ENCODE peak calls at places on chromosome 10, in four cellular contexts. One of them, this sample, is unnamed. For H3K27me3, the result is how much of the 10 kb centered on the place peaks cover.

GRCh38 chr10:87729940-87730339 is 70.3 kb downstream of the PAPSS2 start:
- DNase-seq in astrocyte: no peak
- DNase-seq in HCT116: no peak
- DNase-seq in H9: no peak
- DNase-seq in this sample: no peak

GRCh38 chr10:99906470-99906869 is 103.3 kb downstream of the DNMBP start:
- DNase-seq in HCT116: peak
- DNase-seq in H9: no peak
- DNase-seq in astrocyte: peak
- DNase-seq in this sample: peak

GRCh38 chr10:1535337-1535957 is 201.9 kb downstream of the ADARB2 start:
- DNase-seq in HCT116: no peak
- DNase-seq in astrocyte: no peak
- DNase-seq in H9: no peak
- DNase-seq in this sample: no peak

GRCh38 chr10:19945275-19945674 is 129.0 kb downstream of the PLXDC2 start:
- DNase-seq in astrocyte: peak
- DNase-seq in HCT116: no peak
- DNase-seq in H9: no peak
- DNase-seq in this sample: no peak

GRCh38 chr10:102597131-102597891 is 47.0 kb upstream of the TRIM8 start:
- DNase-seq in HCT116: no peak
- DNase-seq in H9: no peak
- DNase-seq in astrocyte: no peak
- DNase-seq in this sample: no peak

GRCh38 chr10:10780746-10781145 is 236.9 kb upstream of the CELF2 start:
- DNase-seq in H9: no peak
- DNase-seq in HCT116: no peak
- DNase-seq in astrocyte: peak
- DNase-seq in this sample: no peak

GRCh38 chr10:22252801-22253577 is 35.2 kb upstream of the EBLN1 start:
- DNase-seq in H9: peak
- DNase-seq in astrocyte: peak
- DNase-seq in HCT116: no peak
- DNase-seq in this sample: peak

GRCh38 chr10:101444499-101444898 is 90.5 kb downstream of the BTRC start:
- DNase-seq in HCT116: no peak
- DNase-seq in H9: no peak
- DNase-seq in astrocyte: no peak
- DNase-seq in this sample: no peak

GRCh38 chr10:77404801-77405200 is 232.8 kb downstream of the KCNMA1 start:
- DNase-seq in H9: no peak
- DNase-seq in HCT116: no peak
- DNase-seq in astrocyte: no peak
- DNase-seq in this sample: no peak

GRCh38 chr10:27742195-27742925 is 3.3 kb downstream of the MKX start:
- DNase-seq in H9: peak
- DNase-seq in HCT116: peak
- DNase-seq in astrocyte: peak
- DNase-seq in this sample: peak

GRCh38 chr10:103612462-103613365 is 119.2 kb downstream of the NEURL1 start:
- DNase-seq in astrocyte: peak
- DNase-seq in HCT116: no peak
- DNase-seq in H9: no peak
- DNase-seq in this sample: peak

GRCh38 chr10:47029181-47029971 is 118.1 kb downstream of the PTPN20 start:
- DNase-seq in HCT116: no peak
- DNase-seq in H9: peak
- DNase-seq in astrocyte: no peak
- DNase-seq in this sample: peak

GRCh38 chr10:75400769-75401568 is 595 bp downstream of the ZNF503 start:
- DNase-seq in HCT116: no peak
- DNase-seq in astrocyte: no peak
- DNase-seq in H9: peak
- DNase-seq in this sample: peak

GRCh38 chr10:98257961-98258360 is 10.0 kb downstream of the LOXL4 start:
- DNase-seq in H9: no peak
- DNase-seq in HCT116: no peak
- DNase-seq in astrocyte: no peak
- DNase-seq in this sample: no peak

GRCh38 chr10:86349474-86349873 is 17.1 kb downstream of the GRID1 start:
- DNase-seq in astrocyte: no peak
- DNase-seq in H9: peak
- DNase-seq in HCT116: peak
- DNase-seq in this sample: no peak

GRCh38 chr10:102776779-102777417 is 33.1 kb downstream of the WBP1L start:
- DNase-seq in HCT116: no peak
- DNase-seq in H9: peak
- DNase-seq in astrocyte: peak
- DNase-seq in this sample: peak

GRCh38 chr10:110530131-110530831 is 32.6 kb downstream of the DUSP5 start:
- DNase-seq in H9: peak
- DNase-seq in HCT116: peak
- DNase-seq in astrocyte: peak
- DNase-seq in this sample: no peak

GRCh38 chr10:120184547-120185337 is 272.3 kb upstream of the PLPP4 start:
- DNase-seq in HCT116: no peak
- DNase-seq in astrocyte: no peak
- DNase-seq in H9: no peak
- DNase-seq in this sample: no peak

GRCh38 chr10:98425511-98426352 is 10.8 kb upstream of the PYROXD2 start:
- DNase-seq in astrocyte: no peak
- DNase-seq in HCT116: peak
- DNase-seq in H9: peak
- DNase-seq in this sample: no peak

GRCh38 chr10:93280699-93281366 is 201.3 kb downstream of the MYOF start:
- DNase-seq in astrocyte: no peak
- DNase-seq in H9: peak
- DNase-seq in HCT116: no peak
- DNase-seq in this sample: no peak

GRCh38 chr10:20614911-20615310 is 282.2 kb downstream of the NEBL start:
- DNase-seq in H9: peak
- DNase-seq in HCT116: no peak
- DNase-seq in astrocyte: no peak
- DNase-seq in this sample: no peak

GRCh38 chr10:74925716-74926115 is 99.3 kb downstream of the KAT6B start:
- DNase-seq in astrocyte: no peak
- DNase-seq in HCT116: no peak
- DNase-seq in H9: no peak
- DNase-seq in this sample: no peak

GRCh38 chr10:119216137-119216536 is 8.8 kb downstream of the GRK5 start:
- DNase-seq in HCT116: no peak
- DNase-seq in astrocyte: no peak
- DNase-seq in H9: no peak
- DNase-seq in this sample: no peak

GRCh38 chr10:13296476-13296875 is 3.4 kb downstream of the PHYH start:
- DNase-seq in H9: no peak
- DNase-seq in HCT116: no peak
- DNase-seq in astrocyte: no peak
- DNase-seq in this sample: no peak

GRCh38 chr10:97861924-97862323 is 12.3 kb downstream of the GOLGA7B start:
- DNase-seq in HCT116: no peak
- DNase-seq in astrocyte: no peak
- DNase-seq in H9: no peak
- DNase-seq in this sample: no peak

GRCh38 chr10:63582686-63583085 is 61.5 kb downstream of the REEP3 start:
- DNase-seq in HCT116: no peak
- DNase-seq in astrocyte: no peak
- DNase-seq in H9: no peak
- DNase-seq in this sample: no peak

GRCh38 chr10:103921750-103922195 is 3.8 kb upstream of the STN1 start:
- DNase-seq in HCT116: peak
- DNase-seq in astrocyte: no peak
- DNase-seq in H9: peak
- DNase-seq in this sample: peak

GRCh38 chr10:47257396-47258120 is 42.4 kb upstream of the GDF10 start:
- DNase-seq in HCT116: no peak
- DNase-seq in astrocyte: peak
- DNase-seq in H9: no peak
- DNase-seq in this sample: no peak

GRCh38 chr10:133199992-133200611 is 29.9 kb upstream of the UTF1 start:
- DNase-seq in astrocyte: no peak
- DNase-seq in HCT116: no peak
- DNase-seq in H9: no peak
- DNase-seq in this sample: no peak

GRCh38 chr10:23516530-23516929 is 77.7 kb downstream of the OTUD1 start:
- DNase-seq in H9: no peak
- DNase-seq in HCT116: no peak
- DNase-seq in astrocyte: peak
- DNase-seq in this sample: no peak
- TF ChIP-seq CTCF in H9: peak
- TF ChIP-seq CTCF in HCT116: peak
- TF ChIP-seq CTCF in astrocyte: peak
- TF ChIP-seq CTCF in this sample: peak

DNA sequence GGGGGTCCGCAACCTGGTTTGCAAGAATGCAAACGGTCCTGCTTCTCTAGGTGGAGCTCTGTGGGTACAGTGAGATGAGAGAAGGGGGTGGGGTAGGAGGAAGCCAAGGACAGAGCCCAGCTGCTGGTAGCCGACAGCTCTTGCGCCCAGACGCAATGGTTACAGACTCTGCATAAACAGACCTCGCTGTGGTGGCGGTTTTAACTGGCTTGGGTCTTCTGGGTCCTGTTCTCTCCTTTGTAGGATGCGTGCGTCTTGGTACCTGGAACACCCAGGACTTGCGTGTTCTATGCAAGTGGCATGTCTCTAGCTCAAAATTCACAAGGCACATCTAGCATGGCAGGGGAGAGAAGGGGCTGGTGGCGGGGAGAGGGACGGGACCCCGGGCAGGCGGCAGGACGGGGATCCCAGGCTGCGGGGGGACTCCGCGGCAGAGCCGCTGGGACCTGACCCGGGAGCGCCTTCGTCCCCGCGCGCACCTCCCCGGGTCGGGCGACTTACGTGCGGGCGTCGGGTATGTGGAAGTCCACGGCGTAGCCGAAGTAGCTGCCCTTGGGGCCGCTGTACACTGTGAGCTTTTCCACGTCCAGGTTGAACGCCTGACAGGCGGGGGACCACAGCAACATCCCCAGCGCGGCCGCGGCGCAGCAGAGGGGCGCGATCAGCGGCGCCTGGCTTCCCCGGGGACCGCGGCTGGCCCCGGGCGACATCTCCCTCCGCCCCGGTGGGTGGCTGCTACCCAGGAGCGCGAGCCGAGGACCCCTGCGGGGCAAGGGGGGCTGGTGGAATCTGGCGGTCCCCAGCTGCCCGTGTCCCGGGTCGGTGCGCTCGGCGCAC is 442 bp downstream of the ITGA8 start:
- DNase-seq in HCT116: no peak
- DNase-seq in astrocyte: peak
- DNase-seq in H9: peak
- DNase-seq in this sample: no peak
- H3K27me3 ChIP-seq in HCT116: under half
- H3K27me3 ChIP-seq in astrocyte: under half
- H3K27me3 ChIP-seq in H9: under half
- H3K27me3 ChIP-seq in this sample: under half

DNA sequence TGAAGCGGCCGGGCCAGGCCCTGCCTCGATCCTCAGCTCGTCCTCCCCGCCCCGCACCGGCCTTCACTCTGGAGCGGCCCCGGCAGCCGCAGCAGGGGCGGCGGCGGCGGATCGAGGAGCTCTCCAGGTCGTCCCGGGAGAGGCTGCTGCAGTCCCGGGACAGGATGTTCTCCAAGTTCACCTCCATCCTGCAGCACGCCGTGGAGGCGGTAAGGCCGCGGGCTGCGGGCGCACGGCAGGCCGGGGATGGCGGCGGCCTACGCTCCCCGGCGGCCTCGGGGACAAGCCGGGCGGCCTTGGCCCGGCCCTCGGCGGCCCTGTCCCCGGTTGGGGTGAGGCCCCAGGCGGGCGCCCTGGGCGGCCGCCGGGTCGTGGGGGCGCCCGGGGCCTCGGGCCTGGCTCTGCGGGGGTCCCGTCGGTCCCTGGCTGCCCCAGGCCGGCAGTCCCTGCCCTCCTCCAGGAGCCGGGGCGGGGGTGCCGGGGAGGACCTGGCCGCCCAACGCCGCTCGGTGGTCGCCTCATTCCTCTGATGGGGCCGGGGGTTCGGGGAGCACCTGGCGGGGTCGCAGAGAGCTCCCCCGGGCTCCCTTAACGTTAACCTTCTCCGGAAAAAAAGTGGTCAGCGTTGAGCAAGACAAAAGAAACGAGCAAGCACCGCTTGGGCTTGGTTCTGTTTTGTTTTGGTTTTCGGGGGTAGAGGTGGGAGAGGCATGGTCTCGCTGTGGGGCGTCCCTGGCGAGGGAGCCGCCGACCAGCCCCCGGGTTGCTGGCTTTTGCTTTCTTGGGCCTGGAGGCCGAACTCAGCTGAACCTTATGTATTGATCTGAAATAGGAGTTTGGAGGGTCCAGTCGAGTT is 563 bp downstream of the FHIP2A start:
- DNase-seq in HCT116: no peak
- DNase-seq in H9: peak
- DNase-seq in astrocyte: peak
- DNase-seq in this sample: peak
- TF ChIP-seq CTCF in HCT116: no peak
- TF ChIP-seq CTCF in H9: no peak
- TF ChIP-seq CTCF in astrocyte: no peak
- TF ChIP-seq CTCF in this sample: peak

DNA sequence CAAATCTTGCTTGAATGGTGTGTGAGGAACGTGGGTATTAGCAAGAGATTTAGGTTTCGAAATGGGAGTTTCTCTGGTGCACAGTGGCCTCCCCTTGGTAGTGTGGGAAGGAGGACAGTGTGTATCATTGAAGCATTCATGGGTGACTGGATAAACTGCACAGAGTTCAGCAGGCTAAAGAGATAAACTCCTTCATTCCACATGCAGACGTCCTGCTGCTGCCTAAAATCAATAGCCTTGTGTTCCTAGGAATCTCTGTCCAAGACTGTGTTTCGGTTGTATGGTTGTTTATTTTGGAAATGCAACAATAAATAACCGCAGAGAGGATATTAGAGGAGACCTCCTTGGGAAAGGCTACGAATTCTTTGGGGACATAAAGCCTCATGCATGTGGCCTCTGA is 100.9 kb upstream of the FAM171A1 start:
- DNase-seq in astrocyte: no peak
- DNase-seq in HCT116: no peak
- DNase-seq in H9: no peak
- DNase-seq in this sample: no peak
- H3K27me3 ChIP-seq in astrocyte: under half
- H3K27me3 ChIP-seq in HCT116: half or more
- H3K27me3 ChIP-seq in H9: half or more
- H3K27me3 ChIP-seq in this sample: under half

GRCh38 chr10:3622845-3623621 is 162.0 kb downstream of the KLF6 start:
- DNase-seq in HCT116: no peak
- DNase-seq in astrocyte: peak
- DNase-seq in H9: no peak
- DNase-seq in this sample: no peak

GRCh38 chr10:3624367-3624766 is 160.6 kb downstream of the KLF6 start:
- DNase-seq in H9: no peak
- DNase-seq in HCT116: no peak
- DNase-seq in astrocyte: peak
- DNase-seq in this sample: no peak

GRCh38 chr10:3620818-3621217 is 164.2 kb downstream of the KLF6 start:
- DNase-seq in HCT116: no peak
- DNase-seq in H9: no peak
- DNase-seq in astrocyte: no peak
- DNase-seq in this sample: no peak

GRCh38 chr10:3623746-3624145 is 161.3 kb downstream of the KLF6 start:
- DNase-seq in HCT116: no peak
- DNase-seq in astrocyte: peak
- DNase-seq in H9: no peak
- DNase-seq in this sample: no peak

GRCh38 chr10:3622427-3622826 is 162.6 kb downstream of the KLF6 start:
- DNase-seq in H9: no peak
- DNase-seq in HCT116: no peak
- DNase-seq in astrocyte: no peak
- DNase-seq in this sample: no peak
- TF ChIP-seq CTCF in H9: no peak
- TF ChIP-seq CTCF in HCT116: no peak
- TF ChIP-seq CTCF in astrocyte: no peak
- TF ChIP-seq CTCF in this sample: no peak

This sample was measured in dorsolateral prefrontal cortex.